ENCODE peak calls at places on chromosomes 5 and 9, in five cellular contexts. D, K, S, C and Q are unnamed samples.

GRCh38 chr5:137179203-137179602 is 319.9 kb downstream of the SPOCK1 start:
- DNase-seq in D (no peak), C (no peak), K (no peak), S (no peak), Q (no peak)

GRCh38 chr5:142065273-142065672 is 43.3 kb upstream of the NDFIP1 start:
- DNase-seq in K (no peak), C (no peak), S (peak), D (peak), Q (no peak)

GRCh38 chr5:80957031-80957761 is 3.0 kb upstream of the RASGRF2 start:
- DNase-seq in D (peak), C (no peak), K (no peak), S (peak), Q (no peak)

GRCh38 chr9:3240651-3241268 is 285.0 kb downstream of the RFX3 start:
- DNase-seq in C (peak), D (peak), K (peak), S (peak), Q (peak)

GRCh38 chr5:141186897-141187512 is at the start of gene PCDHB9:
- DNase-seq in K (peak), D (peak), C (peak), S (peak), Q (no peak)

GRCh38 chr5:115601709-115602584 is at the start of gene TICAM2:
- DNase-seq in D (no peak), S (peak), K (no peak), C (peak), Q (peak)

GRCh38 chr5:322281-322941 is 897 bp downstream of the AHRR start:
- DNase-seq in K (no peak), D (no peak), S (peak), C (no peak), Q (peak)

GRCh38 chr9:105507096-105507495 is 50.8 kb upstream of the FKTN start:
- DNase-seq in S (no peak), K (no peak), D (peak), C (no peak), Q (no peak)

GRCh38 chr5:83844320-83845068 is 123.8 kb upstream of the HAPLN1 start:
- DNase-seq in C (no peak), K (no peak), D (no peak), S (peak), Q (no peak)

GRCh38 chr9:77819672-77820071 is 171.6 kb upstream of the GNA14 start:
- DNase-seq in D (no peak), C (no peak), S (no peak), K (no peak), Q (peak)

GRCh38 chr5:10540036-10540544 is 23.8 kb upstream of the ANKRD33B start:
- DNase-seq in D (no peak), K (no peak), S (no peak), C (no peak), Q (no peak)

GRCh38 chr9:97276310-97276852 is 31.1 kb upstream of the CCDC180 start:
- DNase-seq in D (no peak), K (no peak), C (no peak), S (peak), Q (no peak)

GRCh38 chr5:82107277-82107676 is 135.5 kb downstream of the ATG10 start:
- DNase-seq in S (peak), K (no peak), D (no peak), C (no peak), Q (no peak)

GRCh38 chr9:4663956-4664355 is 1.9 kb downstream of the PLPP6 start:
- DNase-seq in K (no peak), D (no peak), C (no peak), S (no peak), Q (no peak)

GRCh38 chr9:89796606-89797005 is 191.8 kb downstream of the GADD45G start:
- DNase-seq in D (no peak), S (no peak), K (no peak), C (no peak), Q (no peak)

GRCh38 chr5:137374110-137374853 is 124.8 kb downstream of the SPOCK1 start:
- DNase-seq in K (no peak), C (no peak), S (no peak), D (no peak), Q (no peak)

GRCh38 chr5:124663101-124663506 is 83.3 kb downstream of the ZNF608 start:
- DNase-seq in C (no peak), K (no peak), S (peak), D (peak), Q (no peak)

GRCh38 chr5:29114331-29114768 is 2076.0 kb upstream of the CDH9 start:
- DNase-seq in C (no peak), S (no peak), D (no peak), K (no peak), Q (no peak)

GRCh38 chr9:21465859-21466518 is 16.1 kb downstream of the IFNE start:
- DNase-seq in K (peak), D (peak), C (no peak), S (peak), Q (no peak)

GRCh38 chr5:178234753-178235599 is 2.4 kb upstream of the PHYKPL start:
- DNase-seq in K (peak), S (peak), D (peak), C (peak), Q (peak)

GRCh38 chr5:73118331-73119011 is 1.9 kb upstream of the TMEM171 start:
- DNase-seq in D (peak), S (no peak), C (no peak), K (no peak), Q (no peak)

GRCh38 chr5:149485655-149486615 is 65.3 kb downstream of the CSNK1A1 start:
- DNase-seq in D (peak), S (no peak), K (peak), C (no peak), Q (no peak)

GRCh38 chr5:35799751-35800150 is 56.9 kb upstream of the IL7R start:
- DNase-seq in D (no peak), K (no peak), S (no peak), C (no peak), Q (no peak)

GRCh38 chr9:73183917-73184861 is 32.5 kb downstream of the ANXA1 start:
- DNase-seq in K (peak), S (peak), C (peak), D (peak), Q (no peak)

GRCh38 chr5:144072518-144072927 is 97.9 kb downstream of the YIPF5 start:
- DNase-seq in S (no peak), D (no peak), K (no peak), C (no peak), Q (no peak)

GRCh38 chr5:52800394-52801213 is 12.9 kb downstream of the ITGA1 start:
- DNase-seq in D (peak), S (peak), K (no peak), C (peak), Q (no peak)

GRCh38 chr5:56530739-56531138 is 284.6 kb upstream of the MAP3K1 start:
- DNase-seq in C (no peak), D (no peak), K (no peak), S (no peak), Q (no peak)

GRCh38 chr5:137954131-137954879 is 65.0 kb downstream of the PKD2L2 start:
- DNase-seq in S (no peak), C (no peak), D (no peak), K (no peak), Q (no peak)

GRCh38 chr5:105506692-105507277 is 1944.2 kb upstream of the NUDT12 start:
- DNase-seq in D (peak), K (peak), C (peak), S (peak), Q (no peak)

GRCh38 chr5:1315018-1315708 is 20.3 kb upstream of the TERT start:
- DNase-seq in S (no peak), C (no peak), K (no peak), D (no peak), Q (no peak)

GRCh38 chr5:107388111-107388861 is 282.5 kb downstream of the EFNA5 start:
- DNase-seq in D (no peak), K (no peak), S (peak), C (no peak), Q (no peak)

GRCh38 chr5:179275381-179275878 is 69.8 kb downstream of the ADAMTS2 start:
- DNase-seq in D (no peak), C (no peak), K (no peak), S (no peak), Q (no peak)

GRCh38 chr9:115614931-115615401 is 497.0 kb upstream of the TNC start:
- DNase-seq in C (no peak), S (no peak), K (no peak), D (no peak), Q (no peak)

GRCh38 chr5:86909461-86909881 is 291.7 kb downstream of the COX7C start:
- DNase-seq in S (no peak), K (no peak), D (no peak), C (no peak), Q (no peak)

DNA sequence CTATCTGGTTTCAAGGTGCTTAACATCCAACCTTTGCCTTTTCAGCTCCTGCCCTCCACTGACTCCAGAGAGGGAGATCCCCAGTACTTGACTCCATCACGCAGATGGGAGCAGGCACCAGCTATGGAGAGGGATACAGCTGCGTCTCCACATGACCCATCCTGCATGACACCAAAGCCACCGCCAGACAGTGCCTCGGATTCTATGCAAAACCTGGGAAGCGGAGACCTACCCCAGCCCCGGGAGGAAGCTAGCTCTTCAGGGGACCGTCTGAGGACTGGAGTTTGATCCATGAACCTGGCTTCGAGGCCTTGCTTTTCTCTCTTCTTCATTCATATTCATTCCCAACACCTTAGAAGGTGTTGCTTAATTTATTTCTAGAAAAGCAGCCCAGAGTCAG is 24.8 kb downstream of the HRH2 start:
- DNase-seq in S (no peak), K (no peak), D (no peak), C (no peak), Q (no peak)
- TF ChIP-seq REST in S (no peak), K (no peak), D (no peak), C (no peak), Q (no peak)

GRCh38 chr5:59041355-59041754 is 458.5 kb downstream of the RAB3C start:
- DNase-seq in D (no peak), C (no peak), K (no peak), S (no peak), Q (no peak)
- H3K4me3 ChIP-seq in D (no peak), C (no peak), K (no peak), S (no peak), Q (no peak)

GRCh38 chr5:126508251-126508961 is 85.2 kb downstream of the GRAMD2B start:
- DNase-seq in C (no peak), D (no peak), S (no peak), K (no peak), Q (no peak)

GRCh38 chr5:126508962-126509279 is 85.7 kb downstream of the GRAMD2B start:
- DNase-seq in D (no peak), S (no peak), C (no peak), K (no peak), Q (no peak)

GRCh38 chr5:126512451-126512850 is 82.6 kb downstream of the ALDH7A1 start:
- DNase-seq in D (no peak), C (no peak), K (no peak), S (no peak), Q (no peak)

GRCh38 chr5:126511961-126512360 is 83.1 kb downstream of the ALDH7A1 start:
- DNase-seq in K (no peak), D (no peak), C (no peak), S (no peak), Q (no peak)

DNA sequence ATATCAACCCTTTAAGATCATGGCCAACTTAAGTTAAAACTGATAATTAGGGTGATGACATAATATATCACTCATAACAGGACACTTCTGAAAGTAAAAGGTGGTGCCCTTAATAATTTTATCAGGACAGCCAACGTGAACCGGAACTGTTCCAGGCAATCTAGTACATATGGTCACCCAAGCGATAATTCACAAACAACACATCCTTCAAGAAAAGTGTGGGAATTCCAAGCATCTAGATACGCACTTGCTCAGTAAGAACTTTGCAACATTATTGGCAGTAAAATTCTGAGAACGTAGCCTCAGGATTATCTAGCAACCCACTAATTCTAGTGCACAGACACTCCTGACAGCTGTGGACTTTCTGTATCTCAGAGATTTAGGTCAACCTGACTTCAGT is 85.7 kb downstream of the ALDH7A1 start:
- DNase-seq in D (no peak), C (no peak), S (no peak), K (no peak), Q (no peak)
- TF ChIP-seq REST in D (no peak), C (no peak), S (no peak), K (no peak), Q (no peak)

DNA sequence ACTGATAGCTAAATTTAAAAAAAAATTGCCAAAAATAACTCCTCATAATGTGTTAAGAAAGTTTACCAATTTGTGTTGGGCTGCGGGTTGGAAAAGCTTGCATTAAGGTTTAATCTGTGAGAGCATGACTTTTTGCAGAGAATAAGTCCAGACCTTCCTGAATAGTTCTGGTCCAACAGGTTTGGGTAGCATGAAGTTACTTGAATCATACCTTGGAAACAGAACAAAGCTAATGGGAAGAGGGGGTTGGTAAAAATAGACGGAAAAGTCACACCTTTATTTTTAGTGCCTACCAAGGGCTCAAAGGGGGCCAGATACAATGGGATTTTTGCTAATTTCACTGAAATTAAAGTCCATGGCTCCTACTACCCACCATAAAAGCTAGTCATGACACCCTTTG is 17.1 kb upstream of the MATR3 start:
- DNase-seq in S (no peak), D (no peak), K (no peak), C (no peak), Q (no peak)
- H3K4me3 ChIP-seq in S (peak), D (peak), K (peak), C (peak), Q (peak)

DNA sequence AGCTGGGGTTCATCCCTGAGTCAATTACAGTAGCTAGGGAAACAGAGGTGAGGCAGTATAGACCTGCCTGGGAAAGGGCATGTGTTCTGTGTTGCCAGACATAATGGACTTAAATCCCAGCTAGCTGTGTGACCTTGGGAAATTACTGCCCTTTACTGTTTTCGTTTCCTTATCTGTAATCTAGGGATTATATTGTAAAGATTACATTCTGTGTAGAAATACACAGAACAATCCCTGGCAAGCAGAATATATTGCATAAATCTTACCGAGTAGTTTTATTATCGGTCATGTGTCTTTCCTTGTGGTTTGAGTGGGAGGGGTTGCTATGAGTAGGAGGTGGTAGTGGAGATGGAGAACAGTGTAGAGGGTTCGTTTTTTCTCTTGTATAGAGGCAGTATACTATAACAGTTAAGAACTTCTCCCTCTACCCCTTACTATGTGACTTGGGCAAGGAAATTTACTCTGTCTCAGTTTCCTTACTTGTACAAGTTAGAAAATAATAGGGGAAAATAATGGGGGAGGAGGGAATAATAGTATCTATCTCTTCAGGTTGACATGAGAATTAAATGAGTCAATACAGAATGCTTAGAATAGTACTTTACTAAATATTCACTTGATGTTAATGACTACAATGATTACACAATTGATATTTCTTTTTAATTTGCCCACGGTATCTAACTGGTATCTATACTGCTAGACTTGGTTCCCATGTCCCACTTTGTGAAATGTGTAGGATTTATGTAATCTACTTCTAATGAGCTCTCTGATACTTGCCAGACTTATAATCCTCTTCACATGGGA is 7.1 kb upstream of the DMXL1 start:
- DNase-seq in D (peak), S (no peak), C (peak), K (no peak), Q (peak)
- TF ChIP-seq REST in D (no peak), S (no peak), C (no peak), K (no peak), Q (no peak)

DNA sequence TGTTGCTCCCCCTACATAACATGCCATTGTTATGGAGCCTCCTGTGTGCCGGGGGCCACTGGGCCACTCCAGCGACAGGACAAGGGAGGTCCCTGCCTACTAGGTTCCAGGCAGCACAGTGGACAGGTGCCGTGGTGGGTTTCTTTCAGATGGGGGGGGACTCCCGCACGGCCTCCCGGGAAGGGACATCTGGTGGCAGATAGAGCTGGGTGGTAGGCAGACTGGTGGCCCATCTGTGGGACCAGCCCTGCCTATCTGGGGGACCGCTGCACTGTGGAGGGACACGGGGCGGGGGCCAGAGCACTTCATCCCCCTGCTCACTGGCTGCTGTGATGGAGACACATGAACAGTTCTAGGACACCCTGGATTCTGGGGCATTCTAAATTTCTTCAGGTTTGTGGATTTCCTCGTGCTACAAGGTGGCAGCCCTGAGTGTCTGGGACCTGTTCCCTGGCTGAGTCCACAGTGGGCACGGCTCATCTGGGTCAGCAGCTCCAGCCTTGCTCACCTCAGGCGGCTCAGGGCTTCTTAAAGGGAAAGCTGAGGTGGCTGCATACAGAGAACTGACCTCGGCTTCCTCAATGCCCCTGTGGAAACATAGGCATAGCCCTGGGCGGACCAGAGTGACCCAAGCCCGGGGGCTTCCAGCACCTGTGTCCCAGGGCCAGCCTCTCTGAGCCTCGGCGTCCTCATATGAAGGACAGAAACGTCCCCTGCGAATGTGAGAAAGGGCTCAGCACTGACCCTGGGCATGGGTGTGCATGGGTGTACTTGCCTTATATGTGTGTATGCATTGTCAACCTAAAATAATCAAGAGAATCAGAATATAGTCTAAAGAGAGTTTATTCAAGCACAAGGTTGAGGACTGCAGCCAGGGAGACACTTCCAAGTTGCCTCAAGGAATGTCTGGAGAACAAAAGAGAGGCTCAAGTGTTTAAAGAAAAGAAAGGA is 22.5 kb downstream of the FGD3 start:
- DNase-seq in K (no peak), S (no peak), D (no peak), C (no peak), Q (no peak)
- H3K4me3 ChIP-seq in K (no peak), S (no peak), D (no peak), C (no peak), Q (no peak)

GRCh38 chr9:61666310-61666709 is 476.5 kb downstream of the SPATA31A7 start:
- DNase-seq in K (no peak), C (no peak), S (no peak), D (no peak), Q (no peak)
- TF ChIP-seq REST in K (no peak), C (no peak), S (no peak), D (no peak), Q (no peak)

GRCh38 chr9:91515074-91515687 is 91.5 kb upstream of the NFIL3 start:
- DNase-seq in S (peak), D (no peak), K (no peak), C (peak), Q (no peak)

GRCh38 chr9:91519520-91520270 is 96.1 kb upstream of the NFIL3 start:
- DNase-seq in C (no peak), S (no peak), D (no peak), K (no peak), Q (no peak)

GRCh38 chr9:91516781-91517180 is 93.1 kb upstream of the NFIL3 start:
- DNase-seq in K (no peak), D (no peak), C (no peak), S (no peak), Q (peak)

GRCh38 chr9:91516061-91516460 is 92.4 kb upstream of the NFIL3 start:
- DNase-seq in C (no peak), K (no peak), S (no peak), D (no peak), Q (no peak)
- H3K4me3 ChIP-seq in C (no peak), K (no peak), S (no peak), D (no peak), Q (no peak)

DNA sequence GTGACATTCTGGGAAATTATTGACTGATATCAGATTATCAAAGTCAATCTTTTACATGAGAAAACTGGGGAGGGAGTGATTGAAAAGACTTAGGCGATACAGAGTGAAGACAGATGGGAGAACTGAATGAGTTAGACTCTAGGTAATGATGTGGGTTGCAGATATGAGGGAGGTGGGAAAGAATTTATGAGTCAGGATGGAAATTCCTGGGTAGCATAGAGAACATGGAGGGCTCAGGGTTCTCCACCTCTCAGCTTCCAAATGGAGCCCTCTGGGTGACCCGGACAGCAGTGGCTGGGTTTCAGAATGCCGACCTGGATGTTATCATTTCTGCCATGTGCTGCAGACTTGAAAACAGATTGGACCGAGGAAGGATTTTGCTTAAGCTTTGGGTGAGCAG is 75.4 kb upstream of the SHB start:
- DNase-seq in K (no peak), D (no peak), C (no peak), S (no peak), Q (no peak)
- TF ChIP-seq REST in K (no peak), D (no peak), C (no peak), S (no peak), Q (no peak)